ENCODE peak calls at places on chromosome 20, in eight cellular contexts. A is astrocyte of the spinal cord, T is MM.1S, E is IMR-90, L is A549, Y is brain microvascular endothelial cell, N is kidney, Q is AG10803. G is an unnamed sample.

GRCh38 chr20:1214838-1215261 is 11.0 kb upstream of the RAD21L1 start:
- DNase-seq in A (no peak), Q (no peak), Y (no peak), T (no peak), E (peak), L (no peak), N (no peak), G (no peak)

GRCh38 chr20:9172908-9173307 is 104.0 kb downstream of the PLCB4 start:
- DNase-seq in L (peak), E (no peak), Y (no peak), N (no peak), T (no peak), Q (peak), A (peak), G (no peak)

GRCh38 chr20:4951299-4951698 is 50.0 kb downstream of the SLC23A2 start:
- DNase-seq in T (no peak), Y (peak), E (peak), Q (peak), N (no peak), L (peak), A (peak), G (no peak)

GRCh38 chr20:19750207-19750606 is 7.9 kb upstream of the RIN2 start:
- DNase-seq in Q (no peak), N (no peak), T (no peak), A (no peak), Y (no peak), L (no peak), E (no peak), G (no peak)

GRCh38 chr20:63434599-63435378 is 37.7 kb downstream of the KCNQ2 start:
- DNase-seq in A (peak), E (peak), Q (peak), N (no peak), Y (peak), T (peak), L (peak), G (peak)

GRCh38 chr20:41177636-41178035 is 40.3 kb downstream of the PLCG1 start:
- DNase-seq in N (peak), A (peak), Y (peak), Q (peak), E (peak), L (peak), T (no peak), G (no peak)

GRCh38 chr20:57380081-57380750 is 11.0 kb upstream of the RBM38 start:
- DNase-seq in A (no peak), E (no peak), L (no peak), T (no peak), Q (no peak), N (peak), Y (no peak), G (no peak)

GRCh38 chr20:22700387-22700786 is 116.0 kb upstream of the FOXA2 start:
- DNase-seq in Y (peak), T (no peak), E (no peak), A (peak), Q (peak), L (no peak), N (no peak), G (no peak)

GRCh38 chr20:46132705-46133120 is 14.6 kb downstream of the CD40 start:
- DNase-seq in Y (peak), N (peak), A (peak), L (peak), T (peak), E (peak), Q (peak), G (peak)

GRCh38 chr20:24814556-24815195 is 134.4 kb upstream of the CST7 start:
- DNase-seq in L (no peak), N (no peak), Q (no peak), E (no peak), A (no peak), T (no peak), Y (no peak), G (no peak)

GRCh38 chr20:45629496-45630100 is at the start of gene WFDC10A:
- DNase-seq in T (peak), Q (peak), L (peak), Y (peak), E (peak), A (peak), N (no peak), G (peak)

GRCh38 chr20:45945678-45946148 is 11.2 kb downstream of the PCIF1 start:
- DNase-seq in L (no peak), E (peak), Y (peak), T (no peak), Q (peak), N (no peak), A (peak), G (no peak)

GRCh38 chr20:47926731-47927130 is 141.4 kb upstream of the SULF2 start:
- DNase-seq in Q (no peak), L (no peak), A (no peak), T (no peak), N (no peak), Y (no peak), E (no peak), G (no peak)

GRCh38 chr20:25285091-25285647 is 37.3 kb downstream of the PYGB start:
- DNase-seq in N (peak), E (no peak), Q (no peak), L (no peak), A (no peak), T (no peak), Y (no peak), G (no peak)

GRCh38 chr20:53154540-53154939 is 182.4 kb downstream of the TSHZ2 start:
- DNase-seq in T (no peak), Y (no peak), N (no peak), L (no peak), E (no peak), Q (peak), A (peak), G (no peak)

DNA sequence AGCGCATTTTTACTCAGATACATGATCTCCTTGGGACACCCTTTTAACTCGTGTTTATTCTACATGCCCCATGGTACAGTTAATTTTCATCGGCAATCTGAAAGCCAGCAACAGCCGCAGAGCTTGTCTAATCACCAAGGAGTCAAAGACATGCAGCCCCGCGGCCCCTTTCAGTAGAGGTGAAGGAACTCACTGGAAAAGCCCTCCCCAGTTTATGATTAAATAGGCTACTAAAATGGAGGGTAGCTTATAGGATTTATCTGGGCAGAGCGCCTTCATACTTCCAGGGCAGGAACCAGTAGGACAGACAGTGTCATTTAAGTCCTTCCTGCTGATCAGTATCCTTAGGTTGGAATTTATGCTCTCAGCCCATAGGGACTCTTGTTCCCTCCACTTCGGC is 83.5 kb downstream of the DHX35 start:
- DNase-seq in A (no peak), N (no peak), Q (no peak), E (no peak), Y (no peak), T (no peak), L (no peak), G (no peak)
- TF ChIP-seq CTCF in A (no peak), N (no peak), Q (no peak), E (no peak), Y (no peak), T (no peak), L (no peak), G (no peak)

GRCh38 chr20:33518071-33518470 is 28.2 kb downstream of the CBFA2T2 start:
- DNase-seq in N (no peak), Q (peak), A (peak), Y (peak), L (no peak), T (no peak), E (peak), G (no peak)

GRCh38 chr20:33516882-33517281 is 27.0 kb downstream of the CBFA2T2 start:
- DNase-seq in A (peak), Q (peak), L (peak), T (peak), Y (no peak), E (peak), N (no peak), G (no peak)

GRCh38 chr20:33521461-33521860 is 31.6 kb downstream of the CBFA2T2 start:
- DNase-seq in Y (no peak), L (no peak), E (no peak), A (no peak), Q (no peak), T (no peak), N (no peak), G (no peak)

GRCh38 chr20:33515569-33516216 is 25.8 kb downstream of the CBFA2T2 start:
- DNase-seq in Y (no peak), T (no peak), N (no peak), Q (no peak), E (no peak), L (peak), A (no peak), G (no peak)
- TF ChIP-seq CTCF in Y (peak), T (peak), N (no peak), Q (peak), E (peak), L (peak), A (peak), G (peak)

GRCh38 chr20:49316704-49317103 is 38.8 kb upstream of the ZNFX1 start:
- DNase-seq in Q (no peak), T (no peak), E (no peak), N (no peak), A (no peak), L (no peak), Y (no peak), G (no peak)
- TF ChIP-seq CTCF in Q (no peak), T (no peak), E (no peak), N (no peak), A (no peak), L (no peak), Y (no peak), G (no peak)

GRCh38 chr20:60214901-60215522 is 256.8 kb downstream of the CDH26 start:
- DNase-seq in T (no peak), Y (no peak), A (no peak), L (no peak), Q (peak), N (no peak), E (no peak), G (no peak)
- TF ChIP-seq CTCF in T (no peak), Y (no peak), A (no peak), L (no peak), Q (peak), N (no peak), E (no peak), G (no peak)

DNA sequence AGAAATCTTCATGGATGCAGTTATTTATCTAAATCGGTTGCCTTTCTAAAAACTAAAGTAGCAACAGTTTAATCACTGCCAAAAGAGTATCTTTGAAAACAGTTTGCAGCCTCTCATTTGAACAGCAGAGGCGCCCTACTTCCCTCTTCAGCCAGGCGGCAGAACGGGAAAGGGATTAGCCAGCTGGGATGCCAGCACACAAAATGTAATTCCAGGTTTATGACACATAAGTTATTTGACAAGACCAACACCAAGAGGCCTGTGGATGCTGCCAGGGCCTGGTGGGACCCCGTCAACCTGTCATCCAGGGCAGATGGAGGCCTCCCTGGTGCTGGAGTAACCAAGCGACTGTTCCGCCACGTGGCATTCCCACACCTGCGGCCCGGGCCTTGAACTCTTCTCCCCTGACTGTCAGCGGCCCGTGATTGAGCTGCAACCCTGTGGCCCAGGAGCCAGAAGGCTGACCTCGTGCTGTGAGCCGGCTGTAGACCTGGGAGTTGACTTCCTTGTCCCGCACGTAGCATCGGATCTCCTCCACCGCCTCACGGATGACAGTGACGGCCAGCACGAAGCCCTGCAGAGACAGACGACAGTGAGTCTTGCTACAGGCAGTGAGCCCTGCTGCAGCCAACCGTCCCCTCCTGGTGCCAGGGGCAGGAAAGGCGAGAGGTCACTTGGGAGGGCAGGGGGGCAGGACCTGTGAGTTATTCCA is 55.5 kb downstream of the ATP9A start:
- DNase-seq in T (no peak), E (peak), L (peak), Y (peak), Q (peak), A (peak), N (peak), G (no peak)
- TF ChIP-seq CTCF in T (no peak), E (peak), L (peak), Y (peak), Q (peak), A (peak), N (no peak), G (peak)

GRCh38 chr20:61260905-61261304 is 8.8 kb downstream of the CDH4 start:
- DNase-seq in T (no peak), L (no peak), N (no peak), E (no peak), A (no peak), Q (no peak), Y (no peak), G (no peak)
- TF ChIP-seq CTCF in T (no peak), L (no peak), N (no peak), E (no peak), A (peak), Q (peak), Y (peak), G (peak)

GRCh38 chr20:13831476-13831875 is 46.6 kb downstream of the NDUFAF5 start:
- DNase-seq in E (no peak), Q (peak), L (no peak), N (no peak), T (no peak), A (no peak), Y (no peak), G (no peak)
- TF ChIP-seq CTCF in E (no peak), Q (no peak), L (no peak), N (no peak), T (no peak), A (no peak), Y (no peak), G (no peak)

DNA sequence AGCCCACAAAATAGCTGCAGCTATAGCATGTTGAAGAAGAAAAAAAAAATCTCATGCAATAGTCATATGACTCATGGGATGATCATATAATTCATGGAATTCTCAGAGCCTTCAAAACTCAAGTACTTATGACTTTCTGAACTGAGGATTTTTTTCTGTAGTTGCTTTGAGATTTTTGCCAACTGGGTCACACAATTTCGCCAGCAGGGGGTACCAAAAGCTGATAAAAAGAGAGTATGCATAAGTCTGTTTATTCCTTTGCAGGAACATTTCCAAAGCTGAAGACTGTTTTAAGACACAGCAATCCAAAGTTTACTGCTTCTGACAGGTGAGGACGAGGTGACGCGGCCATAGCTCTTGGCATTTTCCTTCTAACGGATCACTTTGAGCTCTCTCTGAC is 586.1 kb upstream of the CHD6 start:
- DNase-seq in N (peak), L (peak), A (no peak), T (no peak), E (no peak), Y (no peak), Q (no peak), G (no peak)
- TF ChIP-seq CTCF in N (peak), L (no peak), A (no peak), T (peak), E (no peak), Y (no peak), Q (no peak), G (peak)

DNA sequence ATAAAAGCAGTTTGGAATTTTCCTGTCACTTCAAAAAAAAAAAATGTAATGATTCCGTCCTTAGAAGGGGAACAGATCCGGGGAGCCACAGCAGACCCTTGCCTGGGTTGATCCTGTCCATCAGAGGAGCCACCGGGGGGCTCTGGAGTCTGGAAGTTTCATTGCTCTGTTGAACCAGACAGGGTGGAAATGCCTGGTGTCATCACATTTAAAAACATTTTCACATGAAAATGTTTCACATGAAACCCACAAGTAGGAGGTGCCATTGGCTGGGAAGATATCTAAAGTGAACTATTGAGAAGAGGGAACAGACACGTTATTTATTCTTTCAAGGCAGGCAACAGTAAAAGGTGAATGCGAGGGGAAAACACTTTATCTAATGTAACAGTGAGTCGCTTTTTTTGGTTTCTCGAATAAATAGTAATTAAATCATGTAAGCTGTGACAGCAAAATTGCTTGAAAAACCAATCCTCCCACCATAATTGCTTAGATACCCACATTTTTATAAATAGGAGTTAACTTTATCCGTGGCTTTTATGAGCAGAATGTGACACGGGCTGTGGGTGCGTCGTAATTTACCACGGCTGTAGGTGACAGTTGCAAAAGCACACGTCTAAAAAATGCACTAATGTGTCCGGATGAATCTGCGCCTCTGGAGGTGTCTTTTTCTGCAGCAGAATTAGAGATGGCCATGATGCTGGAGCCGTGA is 323.4 kb downstream of the TAF4 start:
- DNase-seq in Q (no peak), L (no peak), A (peak), N (peak), E (no peak), T (no peak), Y (no peak), G (no peak)
- TF ChIP-seq CTCF in Q (no peak), L (no peak), A (no peak), N (no peak), E (no peak), T (no peak), Y (peak), G (peak)

GRCh38 chr20:62402456-62402855 is 4.6 kb downstream of the CABLES2 start:
- DNase-seq in E (no peak), A (no peak), T (no peak), Q (no peak), N (no peak), L (no peak), Y (no peak), G (no peak)

GRCh38 chr20:62400541-62400940 is 6.5 kb downstream of the CABLES2 start:
- DNase-seq in E (no peak), N (no peak), T (no peak), Q (no peak), Y (no peak), A (no peak), L (no peak), G (no peak)

GRCh38 chr20:62400021-62400420 is 7.1 kb downstream of the CABLES2 start:
- DNase-seq in T (no peak), Y (no peak), A (no peak), L (no peak), Q (no peak), E (no peak), N (no peak), G (no peak)

GRCh38 chr20:62403331-62403730 is 3.8 kb downstream of the CABLES2 start:
- DNase-seq in A (no peak), T (no peak), L (no peak), Y (no peak), N (no peak), Q (no peak), E (no peak), G (no peak)

DNA sequence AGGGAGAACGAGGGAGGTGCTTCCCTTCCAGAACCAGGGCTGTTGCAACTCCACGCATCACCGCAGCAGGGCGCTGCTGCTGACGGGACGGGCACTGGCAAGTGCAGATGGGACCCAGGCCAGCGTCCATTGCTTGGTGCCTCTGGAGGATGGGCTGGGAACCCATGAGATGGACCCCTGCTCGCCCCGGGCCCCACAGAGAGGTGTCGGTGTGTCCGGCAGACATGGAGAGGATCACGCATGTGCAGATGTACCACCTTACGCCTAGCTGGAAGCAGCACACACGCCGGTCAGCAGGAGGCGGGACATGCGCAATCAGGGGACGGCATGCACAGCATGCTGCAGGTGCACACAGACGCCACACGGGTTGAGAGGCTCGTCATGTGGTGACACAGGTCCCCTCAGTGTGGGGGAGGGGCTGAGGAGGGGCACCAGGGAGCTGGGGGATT is 5.7 kb downstream of the CABLES2 start:
- DNase-seq in Y (no peak), N (no peak), L (peak), E (no peak), T (no peak), A (no peak), Q (no peak), G (no peak)
- TF ChIP-seq CTCF in Y (peak), N (no peak), L (peak), E (no peak), T (no peak), A (peak), Q (no peak), G (peak)

G was measured in neural crest cell.